ENCODE peak calls at places on chromosomes 12 and 14, in ten cellular contexts. T, V, J, Z, A, Q, L, O, K and F are unnamed samples. For H3K4me1 and H3K36me3, the result is how much of the 10 kb centered on the place peaks cover.

GRCh38 chr12:54958048-54958658 is 26.4 kb downstream of the TESPA1 start:
- DNase-seq in T (peak), V (peak), J (peak), Z (peak), A (peak), Q (peak), L (peak), O (peak), K (peak), F (peak)

GRCh38 chr14:81169711-81170103 is 51.1 kb downstream of the GTF2A1 start:
- DNase-seq in T (peak), V (no peak), J (no peak), Z (peak), A (no peak), Q (peak), L (peak), O (no peak), K (peak), F (peak)

GRCh38 chr12:47602330-47602729 is 103.5 kb downstream of the RPAP3 start:
- DNase-seq in T (no peak), V (no peak), J (no peak), Z (no peak), A (no peak), Q (no peak), L (no peak), O (no peak), K (peak), F (peak)

GRCh38 chr14:92961567-92961855 is 38.6 kb downstream of the CHGA start:
- DNase-seq in T (no peak), V (no peak), J (no peak), Z (no peak), A (no peak), Q (no peak), L (no peak), O (no peak), K (no peak), F (no peak)

GRCh38 chr14:46018846-46019420 is 632.6 kb downstream of the RPL10L start:
- DNase-seq in T (peak), V (no peak), J (no peak), Z (no peak), A (no peak), Q (no peak), L (no peak), O (no peak), K (no peak), F (no peak)

GRCh38 chr14:77140343-77140936 is 1.2 kb downstream of the ZDHHC22 start:
- DNase-seq in T (no peak), V (peak), J (no peak), Z (no peak), A (no peak), Q (no peak), L (peak), O (no peak), K (no peak), F (no peak)

GRCh38 chr14:59313063-59314018 is 124.9 kb downstream of the DAAM1 start:
- DNase-seq in T (no peak), V (no peak), J (no peak), Z (no peak), A (peak), Q (no peak), L (no peak), O (no peak), K (no peak), F (no peak)

GRCh38 chr14:93928184-93929047 is 1.3 kb downstream of the FAM181A start:
- DNase-seq in T (no peak), V (no peak), J (no peak), Z (no peak), A (no peak), Q (no peak), L (no peak), O (no peak), K (no peak), F (no peak)

GRCh38 chr12:7961395-7962188 is 25.6 kb upstream of the SLC2A3 start:
- DNase-seq in T (no peak), V (no peak), J (no peak), Z (no peak), A (no peak), Q (no peak), L (no peak), O (no peak), K (no peak), F (no peak)

GRCh38 chr12:130086777-130087176 is 75.5 kb upstream of the FZD10 start:
- DNase-seq in T (no peak), V (no peak), J (no peak), Z (no peak), A (no peak), Q (no peak), L (no peak), O (no peak), K (no peak), F (no peak)

GRCh38 chr12:67211029-67211428 is 58.1 kb upstream of the CAND1 start:
- DNase-seq in T (no peak), V (no peak), J (no peak), Z (no peak), A (peak), Q (no peak), L (no peak), O (no peak), K (no peak), F (no peak)

GRCh38 chr14:68655961-68656360 is 136.9 kb downstream of the ZFP36L1 start:
- DNase-seq in T (peak), V (no peak), J (no peak), Z (no peak), A (peak), Q (peak), L (peak), O (no peak), K (no peak), F (no peak)

GRCh38 chr14:106395460-106396050 is 869.2 kb downstream of the TMEM121 start:
- DNase-seq in T (no peak), V (no peak), J (no peak), Z (no peak), A (no peak), Q (no peak), L (no peak), O (no peak), K (no peak), F (no peak)

GRCh38 chr12:49519574-49519936 is 19.3 kb upstream of the KCNH3 start:
- DNase-seq in T (no peak), V (no peak), J (no peak), Z (no peak), A (no peak), Q (no peak), L (no peak), O (no peak), K (no peak), F (no peak)

GRCh38 chr14:104358528-104359300 is 220.3 kb downstream of the KIF26A start:
- DNase-seq in T (no peak), V (peak), J (no peak), Z (no peak), A (no peak), Q (peak), L (no peak), O (no peak), K (no peak), F (no peak)

GRCh38 chr14:27435923-27436674 is 838.3 kb upstream of the NOVA1 start:
- DNase-seq in T (no peak), V (no peak), J (no peak), Z (no peak), A (no peak), Q (no peak), L (no peak), O (no peak), K (no peak), F (no peak)

GRCh38 chr12:63129927-63130326 is 21.1 kb downstream of the AVPR1A start:
- DNase-seq in T (no peak), V (peak), J (no peak), Z (no peak), A (no peak), Q (no peak), L (no peak), O (peak), K (no peak), F (no peak)

GRCh38 chr14:23175823-23176222 is 7.6 kb downstream of the SLC7A8 start:
- DNase-seq in T (peak), V (no peak), J (no peak), Z (no peak), A (no peak), Q (no peak), L (no peak), O (no peak), K (peak), F (peak)

GRCh38 chr12:12788131-12788530 is 2.7 kb downstream of the APOLD1 start:
- DNase-seq in T (no peak), V (no peak), J (no peak), Z (no peak), A (no peak), Q (no peak), L (no peak), O (no peak), K (peak), F (no peak)
- H3K4me1 ChIP-seq in T (under half), V (under half), J (under half), Z (under half), A (under half), Q (under half), L (under half), O (under half), K (under half), F (under half)

GRCh38 chr14:99772371-99773283 is 20.6 kb upstream of the EML1 start:
- DNase-seq in T (peak), V (peak), J (no peak), Z (no peak), A (no peak), Q (no peak), L (no peak), O (no peak), K (no peak), F (no peak)

GRCh38 chr14:99774526-99775307 is 18.5 kb upstream of the EML1 start:
- DNase-seq in T (peak), V (no peak), J (no peak), Z (no peak), A (no peak), Q (no peak), L (no peak), O (no peak), K (no peak), F (no peak)

GRCh38 chr14:99775351-99775750 is 17.9 kb upstream of the EML1 start:
- DNase-seq in T (no peak), V (no peak), J (no peak), Z (no peak), A (no peak), Q (peak), L (no peak), O (no peak), K (no peak), F (no peak)

GRCh38 chr14:99773496-99774203 is 19.6 kb upstream of the EML1 start:
- DNase-seq in T (no peak), V (peak), J (no peak), Z (no peak), A (no peak), Q (peak), L (peak), O (no peak), K (no peak), F (no peak)

DNA sequence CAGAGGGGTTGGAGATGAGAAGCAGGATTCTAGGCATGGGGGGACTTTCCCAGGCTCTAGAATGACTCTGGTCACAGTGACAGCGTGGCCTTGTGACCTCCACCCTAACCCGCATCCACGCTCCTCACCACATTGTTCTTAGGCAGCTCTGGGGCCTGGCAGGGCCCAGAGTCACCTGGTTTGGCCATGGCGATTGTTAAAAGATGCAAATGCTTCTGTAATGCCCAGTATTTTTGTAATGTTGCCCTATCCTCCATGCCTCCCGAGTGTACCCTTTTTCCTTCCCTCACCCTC is 19.1 kb upstream of the EML1 start:
- DNase-seq in T (no peak), V (no peak), J (no peak), Z (no peak), A (no peak), Q (no peak), L (no peak), O (no peak), K (no peak), F (no peak)
- H3K9ac ChIP-seq in T (no peak), V (no peak), J (no peak), Z (no peak), A (no peak), Q (no peak), L (no peak), O (no peak), K (no peak), F (no peak)

DNA sequence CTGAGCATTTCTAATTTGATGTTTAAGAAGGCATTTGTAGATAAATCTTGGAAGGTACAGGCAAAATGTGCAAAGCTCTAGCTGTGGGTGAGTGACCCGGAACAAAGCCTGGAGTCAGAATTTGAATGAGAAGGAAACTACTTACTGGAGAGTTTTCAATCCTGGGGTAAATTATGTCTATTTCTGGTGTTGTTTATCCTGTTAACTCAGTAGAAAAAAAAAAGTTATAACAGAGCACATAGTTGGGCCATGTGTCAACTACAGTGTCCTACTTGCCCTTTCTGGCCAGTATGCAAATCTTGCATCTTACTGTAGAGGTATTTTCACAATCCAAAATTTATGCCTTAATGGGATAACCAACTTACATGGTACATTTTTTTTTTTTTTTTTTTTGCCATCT is 182.3 kb downstream of the SYNE2 start:
- DNase-seq in T (no peak), V (no peak), J (no peak), Z (no peak), A (no peak), Q (no peak), L (no peak), O (no peak), K (no peak), F (peak)
- H3K36me3 ChIP-seq in T (under half), V (under half), J (under half), Z (under half), A (under half), Q (under half), L (under half), O (under half), K (under half), F (under half)

DNA sequence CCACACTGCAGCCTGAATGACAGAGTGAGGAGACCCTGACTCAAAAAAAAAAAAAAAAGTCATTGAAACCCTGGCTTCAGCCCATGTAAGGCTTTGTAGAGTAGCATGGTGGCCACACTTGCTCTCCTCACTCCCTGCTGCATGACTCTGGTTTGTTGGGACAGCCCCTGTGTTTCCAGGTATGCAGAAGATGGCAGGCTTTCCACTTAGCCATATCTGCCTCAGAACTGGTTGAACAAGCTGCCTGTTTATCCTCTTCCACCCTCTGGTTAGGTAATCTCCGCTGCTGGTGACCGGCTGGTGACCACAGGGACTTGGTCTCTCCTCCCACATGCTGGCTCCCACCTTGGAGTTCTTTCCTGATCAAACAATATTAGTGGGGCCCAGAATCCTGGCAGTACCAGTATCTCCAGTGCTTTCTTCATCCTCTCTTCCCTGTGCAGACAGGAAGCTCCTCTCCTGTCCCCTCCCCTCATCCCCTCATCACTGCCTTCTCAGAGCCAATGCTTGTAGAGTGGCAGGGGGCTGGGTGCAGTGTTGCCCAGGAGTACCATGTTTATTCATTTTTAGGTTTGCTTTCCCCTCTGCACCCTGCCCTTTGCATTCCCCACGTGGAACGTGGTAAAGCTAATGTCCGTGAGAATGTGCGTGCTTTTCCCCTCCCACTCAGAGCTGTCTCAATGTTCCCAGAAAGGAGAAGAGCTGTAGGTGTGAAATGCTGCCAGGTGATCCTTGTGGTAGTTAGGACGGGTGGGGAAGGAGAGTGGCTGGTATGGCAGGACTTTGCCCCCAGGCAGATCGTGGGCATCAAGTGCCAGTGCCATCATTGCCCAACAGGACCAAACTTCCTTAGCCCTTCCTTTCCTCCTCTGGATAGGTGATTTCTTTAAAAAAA is 11.3 kb downstream of the ABHD12B start:
- DNase-seq in T (peak), V (no peak), J (no peak), Z (no peak), A (no peak), Q (no peak), L (no peak), O (no peak), K (no peak), F (no peak)
- H3K4me1 ChIP-seq in T (under half), V (under half), J (under half), Z (under half), A (under half), Q (under half), L (under half), O (under half), K (under half), F (under half)